ENCODE peak calls at places on chromosomes 3 and 15, in ten cellular contexts. W, E, D, G, Q, T, C, S, M and K are unnamed samples.
A peak's percentile ranks its signal among the peaks of the same experiment; 100 is the strongest.

GRCh38 chr3:49840371-49840770 is 16.0 kb downstream of the TRAIP start:
- DNase-seq in W (no peak), E (no peak), D (no peak), G (no peak), Q (no peak), T (no peak), C (no peak), S (no peak), M (no peak), K (no peak)

GRCh38 chr3:137692803-137693431 is 71.2 kb upstream of the SOX14 start:
- DNase-seq in W (peak; percentile 24), E (no peak), D (no peak), G (peak; percentile 27), Q (no peak), T (no peak), C (no peak), S (no peak), M (peak; percentile 31), K (no peak)

GRCh38 chr3:72152551-72153476 is 367.9 kb upstream of the PROK2 start:
- DNase-seq in W (peak; percentile 36), E (no peak), D (peak; percentile 81), G (peak; percentile 60), Q (peak; percentile 65), T (no peak), C (peak; percentile 91), S (peak; percentile 90), M (peak; percentile 39), K (peak; percentile 79)

GRCh38 chr3:52237006-52237658 is 1.8 kb downstream of the TWF2 start:
- DNase-seq in W (no peak), E (no peak), D (no peak), G (no peak), Q (no peak), T (no peak), C (no peak), S (no peak), M (no peak), K (no peak)

GRCh38 chr15:39125904-39126303 is 455.0 kb upstream of the THBS1 start:
- DNase-seq in W (peak; percentile 72), E (no peak), D (no peak), G (peak; percentile 61), Q (no peak), T (no peak), C (no peak), S (no peak), M (peak; percentile 62), K (peak; percentile 32)

GRCh38 chr3:190568036-190568435 is 54.2 kb downstream of the IL1RAP start:
- DNase-seq in W (no peak), E (no peak), D (no peak), G (no peak), Q (no peak), T (no peak), C (peak; percentile 27), S (no peak), M (no peak), K (no peak)

GRCh38 chr3:134239538-134239937 is 11.1 kb downstream of the RYK start:
- DNase-seq in W (no peak), E (no peak), D (no peak), G (no peak), Q (no peak), T (no peak), C (no peak), S (no peak), M (no peak), K (no peak)

GRCh38 chr3:188345223-188345622 is 191.3 kb downstream of the LPP start:
- DNase-seq in W (no peak), E (no peak), D (no peak), G (no peak), Q (no peak), T (no peak), C (no peak), S (no peak), M (no peak), K (no peak)

GRCh38 chr3:46359748-46360509 is 6.0 kb downstream of the CCR2 start:
- DNase-seq in W (no peak), E (no peak), D (no peak), G (no peak), Q (no peak), T (no peak), C (no peak), S (no peak), M (no peak), K (no peak)

GRCh38 chr3:107772016-107772415 is 249.3 kb downstream of the BBX start:
- DNase-seq in W (no peak), E (no peak), D (no peak), G (no peak), Q (no peak), T (no peak), C (no peak), S (no peak), M (no peak), K (no peak)

DNA sequence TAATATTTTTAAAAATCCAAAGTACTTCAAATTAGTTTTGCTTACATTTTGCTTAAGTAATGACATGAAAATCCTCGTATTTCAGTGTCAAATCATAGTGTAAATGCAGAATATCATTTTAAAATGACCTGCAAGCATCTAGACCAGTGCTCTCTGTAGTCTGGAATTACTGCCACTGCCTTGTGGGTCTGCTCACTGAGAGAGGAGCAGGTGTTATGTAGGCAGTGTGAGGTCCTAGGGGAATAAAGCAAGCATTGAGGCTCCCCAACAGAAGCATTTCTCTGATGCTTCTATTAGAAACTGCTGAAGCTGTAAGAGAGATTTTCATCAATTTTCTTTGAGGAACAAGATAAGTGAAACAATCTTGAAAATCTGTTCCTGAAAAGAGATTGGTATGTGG is 253.2 kb downstream of the BBX start:
- DNase-seq in W (no peak), E (no peak), D (no peak), G (no peak), Q (no peak), T (no peak), C (no peak), S (no peak), M (no peak), K (no peak)
- TF ChIP-seq EP300 in W (no peak), E (no peak), D (no peak), G (no peak), Q (no peak), T (no peak), C (no peak), S (no peak), M (no peak), K (no peak)

GRCh38 chr15:62509395-62509973 is 344.4 kb upstream of the C2CD4B start:
- DNase-seq in W (no peak), E (no peak), D (no peak), G (no peak), Q (no peak), T (no peak), C (no peak), S (no peak), M (no peak), K (no peak)
- H3K27ac ChIP-seq in W (no peak overlapping the region), E (no peak overlapping the region), D (no peak overlapping the region), G (no peak overlapping the region), Q (no peak overlapping the region), T (no peak overlapping the region), C (no peak overlapping the region), S (no peak overlapping the region), M (peak overlapping the region; percentile 6), K (no peak overlapping the region)

GRCh38 chr3:160369784-160370183 is 29.2 kb downstream of the IFT80 start:
- DNase-seq in W (no peak), E (no peak), D (no peak), G (no peak), Q (no peak), T (no peak), C (no peak), S (no peak), M (no peak), K (no peak)

GRCh38 chr3:160368804-160369203 is 30.2 kb downstream of the IFT80 start:
- DNase-seq in W (no peak), E (no peak), D (no peak), G (no peak), Q (no peak), T (no peak), C (no peak), S (no peak), M (no peak), K (no peak)

GRCh38 chr3:160370987-160371857 is 27.8 kb downstream of the IFT80 start:
- DNase-seq in W (no peak), E (no peak), D (no peak), G (no peak), Q (no peak), T (no peak), C (no peak), S (no peak), M (no peak), K (no peak)

DNA sequence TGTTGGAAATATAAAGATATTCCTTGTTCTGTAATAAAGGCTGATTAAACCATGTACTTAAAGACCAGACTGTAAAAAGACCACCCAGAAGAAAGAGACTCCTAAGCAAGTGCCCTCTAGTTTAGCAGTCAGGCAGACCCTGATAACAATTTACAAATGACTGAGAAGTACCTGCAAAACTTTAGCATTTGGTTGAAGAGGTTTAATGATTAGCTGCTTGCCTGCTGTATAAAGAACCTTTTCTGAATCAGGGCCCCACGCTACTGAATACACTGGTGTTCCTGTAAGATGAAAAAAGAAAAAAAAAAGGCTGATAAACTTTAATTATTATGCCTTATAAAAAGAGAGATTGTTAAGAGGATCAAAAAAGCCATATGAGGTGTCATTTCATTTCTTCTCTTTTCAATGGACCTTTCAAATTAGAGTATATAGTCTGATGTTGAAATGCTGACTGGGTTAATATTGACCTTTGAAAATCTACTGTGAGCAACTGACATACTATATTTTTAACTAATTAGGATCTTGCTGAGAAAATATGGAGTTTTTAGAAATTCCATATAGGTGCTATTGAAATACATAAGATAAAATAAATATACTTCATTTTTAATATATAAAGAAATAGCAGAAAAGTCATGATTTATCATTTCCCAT is 33.0 kb downstream of the IFT80 start:
- DNase-seq in W (no peak), E (no peak), D (no peak), G (no peak), Q (no peak), T (no peak), C (no peak), S (no peak), M (no peak), K (no peak)
- TF ChIP-seq EP300 in W (no peak), E (no peak), D (no peak), G (no peak), Q (no peak), T (no peak), C (no peak), S (no peak), M (no peak), K (no peak)

GRCh38 chr3:58237238-58237939 is at the start of gene ABHD6:
- DNase-seq in W (peak; percentile 61), E (peak; percentile 96), D (peak; percentile 76), G (peak; percentile 74), Q (peak; percentile 52), T (peak; percentile 95), C (peak; percentile 79), S (peak; percentile 89), M (peak; percentile 40), K (peak; percentile 82)

GRCh38 chr3:58241321-58242044 is 3.9 kb downstream of the ABHD6 start:
- DNase-seq in W (no peak), E (no peak), D (no peak), G (no peak), Q (no peak), T (no peak), C (no peak), S (no peak), M (no peak), K (no peak)

GRCh38 chr3:58237940-58238681 is 519 bp downstream of the ABHD6 start:
- DNase-seq in W (no peak), E (peak; percentile 90), D (peak; percentile 69), G (peak; percentile 56), Q (peak; percentile 21), T (no peak), C (peak; percentile 62), S (peak; percentile 88), M (peak; percentile 48), K (peak; percentile 72)

GRCh38 chr3:58236527-58237237 is 910 bp upstream of the ABHD6 start:
- DNase-seq in W (no peak), E (peak; percentile 36), D (peak; percentile 27), G (no peak), Q (no peak), T (no peak), C (no peak), S (peak; percentile 74), M (no peak), K (peak; percentile 45)

GRCh38 chr3:58238830-58239229 is 1.2 kb downstream of the ABHD6 start:
- DNase-seq in W (no peak), E (no peak), D (no peak), G (no peak), Q (no peak), T (no peak), C (no peak), S (no peak), M (no peak), K (no peak)
- H3K27ac ChIP-seq in W (peak overlapping the region; percentile 86), E (no peak overlapping the region), D (no peak overlapping the region), G (no peak overlapping the region), Q (peak overlapping the region; percentile 85), T (no peak overlapping the region), C (no peak overlapping the region), S (peak overlapping the region; percentile 81), M (no peak overlapping the region), K (no peak overlapping the region)